ENCODE peak calls at places on chromosome X, in nine cellular contexts. Z, M, W, L, S, N, V, K and F are unnamed samples.

GRCh38 chrX:25015486-25016360 is at the start of gene ARX:
- DNase-seq in Z (peak), M (peak), W (no peak), L (peak), S (peak), N (peak), V (no peak), K (peak), F (no peak)

GRCh38 chrX:43559643-43560042 is 96.5 kb upstream of the MAOA start:
- DNase-seq in Z (peak), M (peak), W (peak), L (peak), S (peak), N (peak), V (peak), K (peak), F (no peak)

GRCh38 chrX:48917139-48917980 is 1.5 kb downstream of the PIM2 start:
- DNase-seq in Z (peak), M (peak), W (peak), L (peak), S (peak), N (peak), V (peak), K (peak), F (peak)

GRCh38 chrX:134026732-134027311 is 41.4 kb upstream of the GPC3 start:
- DNase-seq in Z (no peak), M (peak), W (no peak), L (peak), S (peak), N (peak), V (peak), K (peak), F (no peak)

GRCh38 chrX:105190252-105190853 is 30.1 kb downstream of the TEX13A start:
- DNase-seq in Z (no peak), M (no peak), W (no peak), L (peak), S (peak), N (peak), V (peak), K (peak), F (no peak)

GRCh38 chrX:57155171-57155570 is 18.0 kb upstream of the SPIN2A start:
- DNase-seq in Z (no peak), M (no peak), W (no peak), L (no peak), S (no peak), N (no peak), V (no peak), K (no peak), F (no peak)

GRCh38 chrX:16665089-16665488 is 15.1 kb downstream of the S100G start:
- DNase-seq in Z (no peak), M (no peak), W (no peak), L (peak), S (peak), N (peak), V (no peak), K (peak), F (no peak)

GRCh38 chrX:13716905-13717304 is 17.5 kb downstream of the TRAPPC2 start:
- DNase-seq in Z (no peak), M (no peak), W (peak), L (no peak), S (no peak), N (no peak), V (no peak), K (no peak), F (no peak)

GRCh38 chrX:130801901-130802300 is 101.1 kb downstream of the ENOX2 start:
- DNase-seq in Z (no peak), M (no peak), W (no peak), L (no peak), S (peak), N (peak), V (no peak), K (no peak), F (no peak)

GRCh38 chrX:120260369-120260768 is 9.8 kb downstream of the ZBTB33 start:
- DNase-seq in Z (no peak), M (no peak), W (no peak), L (no peak), S (no peak), N (no peak), V (no peak), K (no peak), F (no peak)

GRCh38 chrX:16786791-16787735 is 797 bp downstream of the TXLNG start:
- DNase-seq in Z (peak), M (peak), W (peak), L (no peak), S (no peak), N (no peak), V (no peak), K (no peak), F (no peak)

GRCh38 chrX:151902813-151903591 is 9.7 kb upstream of the MAGEA4 start:
- DNase-seq in Z (peak), M (no peak), W (no peak), L (peak), S (peak), N (peak), V (no peak), K (peak), F (no peak)

GRCh38 chrX:81957318-81957717 is 755.4 kb downstream of the SH3BGRL start:
- DNase-seq in Z (no peak), M (no peak), W (no peak), L (no peak), S (peak), N (no peak), V (no peak), K (no peak), F (no peak)

GRCh38 chrX:152136312-152136711 is 2.1 kb downstream of the MAGEA10 start:
- DNase-seq in Z (no peak), M (no peak), W (no peak), L (no peak), S (no peak), N (no peak), V (no peak), K (no peak), F (no peak)

GRCh38 chrX:133089411-133089810 is 7.5 kb downstream of the USP26 start:
- DNase-seq in Z (no peak), M (no peak), W (no peak), L (no peak), S (no peak), N (no peak), V (no peak), K (no peak), F (no peak)

GRCh38 chrX:9935436-9935835 is 31.7 kb upstream of the CLDN34 start:
- DNase-seq in Z (no peak), M (no peak), W (no peak), L (no peak), S (peak), N (peak), V (no peak), K (no peak), F (no peak)

GRCh38 chrX:1486749-1487361 is 34.1 kb upstream of the ASMTL start:
- DNase-seq in Z (peak), M (no peak), W (no peak), L (no peak), S (no peak), N (no peak), V (no peak), K (no peak), F (peak)

GRCh38 chrX:54045563-54046228 is 1.4 kb upstream of the PHF8 start:
- DNase-seq in Z (no peak), M (no peak), W (no peak), L (no peak), S (peak), N (no peak), V (no peak), K (no peak), F (no peak)

GRCh38 chrX:54044877-54045328 is 630 bp upstream of the PHF8 start:
- DNase-seq in Z (no peak), M (no peak), W (no peak), L (no peak), S (no peak), N (no peak), V (no peak), K (no peak), F (no peak)

GRCh38 chrX:54043084-54043483 is 1.2 kb downstream of the PHF8 start:
- DNase-seq in Z (no peak), M (no peak), W (no peak), L (no peak), S (no peak), N (no peak), V (no peak), K (no peak), F (no peak)

GRCh38 chrX:54043696-54044125 is 562 bp downstream of the PHF8 start:
- DNase-seq in Z (peak), M (peak), W (no peak), L (no peak), S (no peak), N (peak), V (no peak), K (peak), F (peak)

GRCh38 chrX:54044126-54044876 is at the start of gene PHF8:
- DNase-seq in Z (peak), M (peak), W (peak), L (peak), S (peak), N (peak), V (peak), K (peak), F (peak)
- TF ChIP-seq CTCF in Z (no peak), M (no peak), W (no peak), L (no peak), S (no peak), N (no peak), V (no peak), K (no peak), F (no peak)

DNA sequence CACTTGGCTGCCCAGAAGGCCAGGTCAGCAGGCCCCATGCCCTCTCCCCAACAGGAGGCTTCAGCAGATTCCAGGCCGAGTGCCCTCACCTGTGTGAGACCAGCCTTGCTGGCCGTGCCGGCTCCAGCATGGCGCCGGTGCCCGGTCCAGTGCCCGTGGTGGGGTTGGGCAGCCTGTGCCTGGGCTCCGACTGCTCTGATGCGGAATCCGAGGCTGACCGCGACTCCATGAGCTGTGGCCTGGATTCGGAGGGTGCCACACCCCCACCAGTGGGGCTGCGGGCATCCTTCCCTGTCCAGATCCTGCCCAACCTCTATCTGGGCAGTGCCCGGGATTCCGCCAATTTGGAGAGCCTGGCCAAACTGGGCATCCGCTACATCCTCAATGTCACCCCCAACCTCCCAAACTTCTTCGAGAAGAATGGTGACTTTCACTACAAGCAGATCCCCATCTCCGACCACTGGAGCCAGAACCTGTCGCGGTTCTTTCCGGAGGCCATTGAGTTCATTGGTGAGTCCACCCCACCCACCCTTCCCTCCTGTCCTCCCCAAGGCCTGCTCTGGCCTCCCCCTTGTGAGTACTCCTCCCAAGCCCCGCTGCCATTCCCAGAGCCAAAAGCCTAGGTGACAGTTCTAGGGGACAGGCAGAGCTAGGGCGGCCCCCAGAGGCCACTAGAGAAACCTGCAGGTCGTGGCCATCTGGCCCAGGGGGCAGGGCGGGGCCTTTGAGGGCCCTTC is 2.3 kb downstream of the DUSP9 start:
- DNase-seq in Z (no peak), M (peak), W (no peak), L (no peak), S (no peak), N (no peak), V (peak), K (no peak), F (no peak)
- TF ChIP-seq CTCF in Z (peak), M (peak), W (peak), L (peak), S (peak), N (peak), V (no peak), K (no peak), F (peak)

DNA sequence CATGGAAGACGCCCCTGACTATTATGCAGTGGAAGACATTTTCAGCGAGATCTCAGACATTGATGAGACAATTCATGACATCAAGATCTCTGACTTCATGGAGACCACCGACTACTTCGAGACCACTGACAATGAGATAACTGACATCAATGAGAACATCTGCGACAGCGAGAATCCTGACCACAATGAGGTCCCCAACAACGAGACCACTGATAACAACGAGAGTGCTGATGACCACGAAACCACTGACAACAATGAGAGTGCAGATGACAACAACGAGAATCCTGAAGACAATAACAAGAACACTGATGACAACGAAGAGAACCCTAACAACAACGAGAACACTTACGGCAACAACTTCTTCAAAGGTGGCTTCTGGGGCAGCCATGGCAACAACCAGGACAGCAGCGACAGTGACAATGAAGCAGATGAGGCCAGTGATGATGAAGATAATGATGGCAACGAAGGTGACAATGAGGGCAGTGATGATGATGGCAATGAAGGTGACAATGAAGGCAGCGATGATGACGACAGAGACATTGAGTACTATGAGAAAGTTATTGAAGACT is 3.6 kb downstream of the TSPYL2 start:
- DNase-seq in Z (no peak), M (no peak), W (no peak), L (no peak), S (no peak), N (no peak), V (no peak), K (no peak), F (no peak)
- TF ChIP-seq CTCF in Z (no peak), M (no peak), W (no peak), L (no peak), S (no peak), N (no peak), V (no peak), K (no peak), F (no peak)

DNA sequence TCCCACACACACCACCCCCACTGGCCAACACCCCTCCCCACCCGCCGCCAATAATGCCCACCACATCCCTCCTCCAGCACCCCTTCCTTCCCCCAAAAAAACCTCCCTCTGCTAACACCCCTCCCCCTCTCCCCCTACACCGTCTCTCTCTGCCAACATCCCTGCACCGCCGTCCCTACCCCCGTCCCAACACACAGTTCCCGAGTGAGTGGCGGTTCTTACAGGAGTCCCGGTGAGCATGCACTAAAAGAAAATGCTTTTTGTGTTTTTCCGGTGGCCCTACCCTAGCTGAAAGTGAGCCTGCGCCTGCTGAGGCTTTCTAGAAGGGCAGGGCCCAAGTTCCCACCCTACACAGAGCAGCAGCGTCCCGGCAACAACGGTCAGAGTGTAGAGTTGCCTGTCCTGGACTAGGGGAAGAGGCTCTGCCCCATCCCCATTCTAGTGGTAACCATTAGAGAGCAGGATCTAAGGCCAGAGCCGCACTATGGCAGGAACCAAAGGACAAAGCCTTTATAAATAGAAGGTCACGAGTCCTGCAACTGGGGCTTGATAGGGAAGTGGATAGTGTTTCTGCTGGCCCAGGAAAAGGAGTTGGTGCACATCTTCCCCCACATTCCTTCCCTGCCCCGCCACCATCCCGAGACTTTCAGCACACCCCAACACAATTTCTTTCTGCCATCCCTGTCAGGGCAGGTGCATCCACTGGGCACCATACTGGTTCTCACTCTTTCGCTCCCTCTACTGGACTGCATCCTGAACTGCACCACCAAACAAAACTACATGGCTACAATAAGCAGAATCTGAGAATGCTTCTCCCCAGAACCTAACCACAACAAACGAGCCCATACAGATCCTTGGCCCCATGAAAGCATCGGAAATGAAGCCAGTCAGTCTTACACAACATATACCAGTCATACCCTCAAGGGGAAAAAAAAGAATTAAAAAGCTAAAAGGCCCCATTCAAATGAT is 78.1 kb upstream of the PAGE3 start:
- DNase-seq in Z (no peak), M (peak), W (no peak), L (no peak), S (peak), N (no peak), V (peak), K (no peak), F (no peak)
- TF ChIP-seq CTCF in Z (peak), M (peak), W (no peak), L (peak), S (peak), N (peak), V (peak), K (no peak), F (no peak)

GRCh38 chrX:96685205-96686099 is 810 bp downstream of the DIAPH2 start:
- DNase-seq in Z (peak), M (peak), W (no peak), L (peak), S (peak), N (peak), V (peak), K (peak), F (no peak)
- TF ChIP-seq CTCF in Z (no peak), M (no peak), W (no peak), L (no peak), S (no peak), N (no peak), V (no peak), K (no peak), F (no peak)

DNA sequence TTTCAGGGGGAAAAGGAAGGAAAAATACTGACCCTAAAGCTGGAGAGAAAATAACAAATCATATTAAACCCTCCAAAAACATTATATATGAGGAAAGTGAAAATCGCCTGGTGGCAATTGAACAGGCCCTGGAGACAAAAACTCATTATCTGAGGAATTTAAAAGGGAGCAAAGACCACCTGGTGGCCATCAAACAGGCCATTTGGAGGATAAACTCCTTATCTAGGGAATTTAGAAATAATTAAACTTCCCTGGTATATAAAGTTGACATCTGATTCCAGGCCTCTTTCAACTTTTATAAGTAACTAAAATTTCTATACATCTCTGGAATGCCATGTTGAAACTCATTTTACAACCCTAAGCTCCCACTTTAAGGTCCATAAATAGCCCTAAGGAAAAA is 35.2 kb downstream of the CHM start:
- DNase-seq in Z (no peak), M (no peak), W (no peak), L (no peak), S (no peak), N (no peak), V (no peak), K (no peak), F (no peak)
- TF ChIP-seq CTCF in Z (no peak), M (no peak), W (no peak), L (no peak), S (no peak), N (no peak), V (no peak), K (no peak), F (no peak)

DNA sequence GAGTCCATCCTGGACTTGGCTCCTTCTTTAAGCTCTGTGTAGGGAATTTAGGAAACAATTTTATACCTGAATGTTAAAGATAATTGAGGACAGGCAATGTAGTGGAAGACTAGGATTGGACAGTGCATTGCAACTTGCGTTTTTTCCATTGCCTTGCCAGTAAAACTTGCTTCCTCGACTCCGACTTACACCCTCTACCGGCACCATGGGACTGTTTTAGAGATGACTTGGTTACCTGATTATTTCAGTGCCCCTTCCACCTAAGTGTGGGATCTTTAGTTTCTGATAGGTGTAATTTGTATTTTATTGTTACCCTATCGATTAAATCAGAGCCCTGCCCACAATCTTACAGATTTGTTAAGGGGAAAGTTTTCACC is 1.2 kb downstream of the PRPS1 start:
- DNase-seq in Z (no peak), M (no peak), W (no peak), L (peak), S (peak), N (peak), V (no peak), K (peak), F (no peak)
- TF ChIP-seq CTCF in Z (no peak), M (no peak), W (peak), L (peak), S (peak), N (peak), V (no peak), K (peak), F (no peak)

DNA sequence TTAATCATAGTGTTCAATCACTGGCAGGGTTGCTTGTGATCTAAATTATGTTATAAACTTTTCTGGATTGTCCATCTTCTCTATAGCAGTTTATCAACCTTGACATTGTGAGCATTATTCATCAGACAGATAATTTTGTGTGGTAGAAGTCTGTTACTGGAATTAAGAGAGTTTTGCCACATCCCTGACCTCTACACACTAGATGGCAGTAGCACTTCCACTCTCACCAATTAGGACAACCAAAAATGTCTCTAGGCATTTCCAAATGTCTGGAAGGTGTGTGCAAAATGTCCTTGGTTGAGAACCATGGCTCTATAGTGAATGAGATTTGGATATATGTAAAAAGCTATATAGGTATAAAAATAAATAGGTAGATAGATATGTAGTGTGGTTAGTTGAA is 324.1 kb upstream of the FAM47C start:
- DNase-seq in Z (no peak), M (no peak), W (no peak), L (no peak), S (no peak), N (no peak), V (no peak), K (no peak), F (no peak)
- TF ChIP-seq CTCF in Z (no peak), M (no peak), W (no peak), L (no peak), S (no peak), N (no peak), V (no peak), K (no peak), F (no peak)